ENCODE peak calls at places on chromosomes 2 and 18, in nine cellular contexts. K is right cardiac atrium, Z is fibroblast of pulmonary artery, L is Karpas-422, V is skeletal muscle cell, H is cardiac fibroblast, E is uterus, S is lower lobe of right lung, T is small intestine. W is an unnamed sample.

GRCh38 chr2:241904011-241904718 is 34.6 kb downstream of the RTP5 start:
- DNase-seq in K (no peak), Z (no peak), L (no peak), V (no peak), H (no peak), E (no peak), S (peak), T (no peak), W (no peak)

GRCh38 chr18:250685-251084 is 17.2 kb downstream of the THOC1 start:
- DNase-seq in K (no peak), Z (peak), L (no peak), V (no peak), H (no peak), E (no peak), S (no peak), T (no peak), W (no peak)

GRCh38 chr18:26931659-26932058 is 66.2 kb upstream of the AQP4 start:
- DNase-seq in K (no peak), Z (no peak), L (no peak), V (no peak), H (no peak), E (no peak), S (no peak), T (no peak), W (no peak)

GRCh38 chr2:70685771-70686171 is 82.2 kb downstream of the ADD2 start:
- DNase-seq in K (no peak), Z (no peak), L (no peak), V (no peak), H (no peak), E (no peak), S (no peak), T (no peak), W (no peak)

GRCh38 chr2:27545348-27546141 is 37.3 kb upstream of the ZNF512 start:
- DNase-seq in K (no peak), Z (no peak), L (peak), V (no peak), H (no peak), E (no peak), S (no peak), T (no peak), W (no peak)

GRCh38 chr2:209334188-209335017 is 89.4 kb upstream of the MAP2 start:
- DNase-seq in K (peak), Z (peak), L (peak), V (no peak), H (peak), E (peak), S (peak), T (peak), W (no peak)

GRCh38 chr2:105879106-105879797 is 134.5 kb downstream of the NCK2 start:
- DNase-seq in K (no peak), Z (no peak), L (no peak), V (no peak), H (no peak), E (no peak), S (no peak), T (peak), W (no peak)

GRCh38 chr2:15259356-15259756 is 301.8 kb downstream of the NBAS start:
- DNase-seq in K (no peak), Z (no peak), L (no peak), V (no peak), H (no peak), E (no peak), S (no peak), T (no peak), W (no peak)

GRCh38 chr2:180000434-180000833 is 6.7 kb downstream of the CWC22 start:
- DNase-seq in K (no peak), Z (peak), L (no peak), V (no peak), H (peak), E (no peak), S (no peak), T (no peak), W (no peak)

GRCh38 chr2:121348128-121348740 is 63.2 kb upstream of the TFCP2L1 start:
- DNase-seq in K (no peak), Z (no peak), L (no peak), V (no peak), H (no peak), E (no peak), S (no peak), T (no peak), W (no peak)

DNA sequence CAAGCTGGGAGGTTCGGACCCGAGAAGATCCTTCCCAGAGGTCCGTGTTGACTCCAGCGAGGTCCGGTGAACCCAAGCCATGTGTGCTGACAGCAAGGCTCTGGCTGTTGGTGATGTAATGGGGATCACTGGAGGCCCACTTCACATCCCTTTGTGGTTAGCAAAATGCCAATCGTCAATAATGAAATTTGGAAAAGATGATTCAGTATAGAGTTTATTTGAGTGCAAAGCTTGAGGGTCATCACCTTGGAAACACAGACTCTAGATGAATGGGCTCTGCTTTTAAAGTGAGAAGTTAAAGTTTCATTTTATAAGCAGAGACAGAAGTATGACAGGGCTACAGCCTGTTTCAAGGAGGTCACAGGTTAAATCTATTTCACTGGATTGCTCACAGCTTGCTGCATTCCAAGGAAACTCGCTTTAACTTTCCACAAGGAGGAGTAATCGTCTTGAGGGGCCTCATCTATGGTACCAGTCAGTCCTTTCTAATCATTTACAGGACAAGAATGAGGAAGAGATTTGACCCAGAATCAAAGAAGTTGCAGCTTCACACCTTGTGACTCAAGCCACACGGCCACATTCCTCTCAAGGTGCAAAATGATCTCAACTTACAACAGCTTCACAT is 140.5 kb downstream of the TPO start:
- DNase-seq in K (no peak), Z (peak), L (no peak), V (peak), H (peak), E (peak), S (no peak), T (no peak), W (no peak)
- H3K4me3 ChIP-seq in K (no peak), Z (no peak), L (no peak), V (no peak), H (no peak), E (no peak), S (no peak), T (no peak), W (no peak)

GRCh38 chr2:100321181-100321880 is 970 bp downstream of the LONRF2 start:
- DNase-seq in K (peak), Z (peak), L (no peak), V (no peak), H (peak), E (peak), S (peak), T (peak), W (no peak)

GRCh38 chr2:100320547-100321180 is 1.6 kb downstream of the LONRF2 start:
- DNase-seq in K (no peak), Z (peak), L (no peak), V (no peak), H (no peak), E (no peak), S (no peak), T (peak), W (no peak)

GRCh38 chr2:100327742-100328141 is 5.4 kb upstream of the LONRF2 start:
- DNase-seq in K (no peak), Z (no peak), L (no peak), V (no peak), H (no peak), E (no peak), S (no peak), T (no peak), W (no peak)

GRCh38 chr2:100317634-100318033 is 4.7 kb downstream of the LONRF2 start:
- DNase-seq in K (no peak), Z (no peak), L (no peak), V (no peak), H (no peak), E (no peak), S (no peak), T (no peak), W (no peak)

DNA sequence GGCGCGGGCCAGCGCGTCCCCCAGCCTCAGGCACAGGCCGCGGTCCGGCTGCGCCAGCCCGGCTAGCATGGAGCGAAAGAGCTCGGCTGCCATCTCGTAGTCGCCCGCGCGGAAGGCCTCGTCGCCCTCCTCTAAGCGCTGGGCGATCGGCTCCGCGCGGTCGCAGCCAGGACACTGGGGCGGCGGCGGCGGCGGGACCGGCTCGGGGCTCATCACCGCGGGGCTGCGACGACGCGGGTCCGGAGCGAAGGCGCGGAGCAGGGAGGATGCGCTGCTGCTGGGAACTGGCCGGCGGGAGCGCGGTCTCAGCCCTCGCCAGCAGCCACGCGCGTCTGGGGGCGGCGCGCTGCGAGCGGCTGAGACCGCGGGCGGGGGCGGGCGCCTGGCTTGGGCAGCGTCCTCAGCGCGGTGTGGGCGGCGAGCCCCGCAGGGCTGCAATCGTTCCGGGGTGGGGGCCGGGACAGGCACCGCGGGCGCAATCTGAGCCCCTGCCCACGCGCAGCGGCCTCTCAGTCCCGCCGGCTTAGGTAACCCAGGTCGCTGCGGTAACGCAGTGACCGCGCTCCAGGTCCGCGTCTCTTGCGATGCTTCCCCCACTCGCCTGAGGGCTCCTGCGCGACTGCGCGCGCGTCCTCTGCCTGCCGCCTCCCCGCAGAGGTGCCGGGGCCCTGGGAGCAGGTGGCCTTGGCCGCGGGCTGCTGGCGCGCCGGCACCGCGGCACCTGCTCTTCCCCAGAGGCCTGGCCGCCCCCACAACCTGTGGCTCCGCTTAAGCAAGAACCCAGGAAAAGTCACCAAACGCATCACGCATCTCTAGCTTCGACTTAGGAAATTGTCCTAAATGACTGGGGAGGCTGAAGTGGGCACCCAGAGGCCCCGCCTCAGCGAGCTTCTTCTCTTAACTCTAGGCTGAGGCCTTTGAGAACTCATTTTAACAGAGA is at the start of gene LONRF2:
- DNase-seq in K (peak), Z (no peak), L (no peak), V (no peak), H (peak), E (peak), S (peak), T (peak), W (peak)
- H3K4me3 ChIP-seq in K (peak), Z (peak), L (no peak), V (peak), H (peak), E (peak), S (peak), T (no peak), W (peak)

GRCh38 chr18:76547306-76547705 is 52.3 kb upstream of the ZNF516 start:
- DNase-seq in K (no peak), Z (no peak), L (no peak), V (no peak), H (no peak), E (no peak), S (no peak), T (no peak), W (no peak)

GRCh38 chr18:76546282-76546572 is 51.2 kb upstream of the ZNF516 start:
- DNase-seq in K (no peak), Z (no peak), L (no peak), V (no peak), H (no peak), E (no peak), S (no peak), T (no peak), W (no peak)

GRCh38 chr18:76544511-76545350 is 49.7 kb upstream of the ZNF516 start:
- DNase-seq in K (no peak), Z (no peak), L (no peak), V (no peak), H (no peak), E (no peak), S (no peak), T (no peak), W (no peak)

GRCh38 chr18:76548541-76548940 is 53.5 kb upstream of the ZNF516 start:
- DNase-seq in K (no peak), Z (no peak), L (no peak), V (no peak), H (no peak), E (no peak), S (no peak), T (no peak), W (no peak)

DNA sequence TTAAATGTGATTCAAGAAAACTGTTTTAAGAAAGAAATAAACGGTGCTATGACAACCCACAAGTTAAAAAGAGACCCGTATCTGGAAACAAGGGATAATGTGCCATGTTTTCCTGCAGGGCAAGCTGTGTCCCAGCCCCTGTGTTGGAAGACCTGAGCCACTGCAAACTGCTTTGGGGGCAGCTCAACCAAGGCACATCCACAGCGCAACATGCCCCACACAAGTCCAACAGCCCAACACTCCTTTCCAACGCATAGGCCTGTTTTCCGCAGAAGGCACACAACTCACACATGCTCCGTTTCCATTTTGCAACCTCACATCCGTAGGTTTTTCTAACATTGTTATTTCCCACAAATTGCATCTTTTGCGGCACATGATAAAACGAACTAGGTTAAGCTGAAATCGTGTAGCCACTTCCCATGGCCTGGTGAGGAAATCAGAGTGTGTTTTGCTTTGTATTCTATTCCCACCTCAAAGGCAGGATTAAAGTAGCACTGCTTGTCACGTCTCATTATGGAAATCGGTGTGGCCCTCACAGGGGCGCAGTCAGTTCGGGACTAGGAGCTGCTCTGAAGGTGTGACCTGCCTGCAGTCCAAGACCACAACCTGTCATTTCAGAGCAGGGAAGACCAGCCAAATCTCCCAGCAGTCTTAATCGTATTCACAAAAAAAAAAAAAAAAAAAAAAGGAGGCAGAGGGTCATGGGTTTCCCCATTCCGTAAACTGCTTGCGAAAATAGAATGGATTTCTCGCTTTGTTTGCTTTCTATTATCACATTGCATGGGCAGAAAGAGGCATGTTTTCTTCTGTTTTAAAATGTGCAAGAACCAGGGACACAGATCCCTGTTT is 50.6 kb upstream of the ZNF516 start:
- DNase-seq in K (no peak), Z (no peak), L (no peak), V (no peak), H (peak), E (no peak), S (no peak), T (no peak), W (no peak)
- H3K4me3 ChIP-seq in K (no peak), Z (no peak), L (no peak), V (no peak), H (no peak), E (no peak), S (no peak), T (no peak), W (no peak)

GRCh38 chr2:26175191-26175715 is 2.4 kb downstream of the GAREM2 start:
- DNase-seq in K (no peak), Z (no peak), L (no peak), V (no peak), H (no peak), E (no peak), S (no peak), T (no peak), W (no peak)

GRCh38 chr2:26172189-26172865 is 561 bp upstream of the GAREM2 start:
- DNase-seq in K (no peak), Z (no peak), L (no peak), V (no peak), H (no peak), E (no peak), S (no peak), T (no peak), W (no peak)

GRCh38 chr2:26174691-26175181 is 1.8 kb downstream of the GAREM2 start:
- DNase-seq in K (no peak), Z (no peak), L (no peak), V (no peak), H (no peak), E (no peak), S (no peak), T (no peak), W (no peak)

GRCh38 chr2:26172866-26173595 is at the start of gene GAREM2:
- DNase-seq in K (no peak), Z (no peak), L (no peak), V (no peak), H (no peak), E (no peak), S (no peak), T (no peak), W (no peak)

GRCh38 chr2:26173596-26174482 is 951 bp downstream of the GAREM2 start:
- DNase-seq in K (no peak), Z (no peak), L (no peak), V (no peak), H (no peak), E (no peak), S (no peak), T (no peak), W (no peak)
- H3K4me3 ChIP-seq in K (peak), Z (no peak), L (no peak), V (peak), H (no peak), E (no peak), S (peak), T (peak), W (no peak)

GRCh38 chr18:51123936-51124486 is 73.5 kb downstream of the MEX3C start:
- DNase-seq in K (no peak), Z (no peak), L (no peak), V (no peak), H (no peak), E (no peak), S (no peak), T (no peak), W (no peak)
- H3K4me3 ChIP-seq in K (no peak), Z (no peak), L (no peak), V (no peak), H (no peak), E (no peak), S (no peak), T (no peak), W (no peak)

GRCh38 chr2:62573137-62573731 is 67.2 kb upstream of the TMEM17 start:
- DNase-seq in K (no peak), Z (peak), L (no peak), V (no peak), H (peak), E (no peak), S (no peak), T (no peak), W (no peak)

GRCh38 chr2:62568983-62569837 is 63.2 kb upstream of the TMEM17 start:
- DNase-seq in K (no peak), Z (no peak), L (no peak), V (no peak), H (peak), E (no peak), S (no peak), T (peak), W (no peak)

GRCh38 chr2:62568074-62568473 is 62.1 kb upstream of the TMEM17 start:
- DNase-seq in K (no peak), Z (no peak), L (no peak), V (no peak), H (peak), E (no peak), S (no peak), T (no peak), W (no peak)

GRCh38 chr2:62569907-62570793 is 64.2 kb upstream of the TMEM17 start:
- DNase-seq in K (no peak), Z (no peak), L (no peak), V (no peak), H (no peak), E (no peak), S (no peak), T (peak), W (no peak)

DNA sequence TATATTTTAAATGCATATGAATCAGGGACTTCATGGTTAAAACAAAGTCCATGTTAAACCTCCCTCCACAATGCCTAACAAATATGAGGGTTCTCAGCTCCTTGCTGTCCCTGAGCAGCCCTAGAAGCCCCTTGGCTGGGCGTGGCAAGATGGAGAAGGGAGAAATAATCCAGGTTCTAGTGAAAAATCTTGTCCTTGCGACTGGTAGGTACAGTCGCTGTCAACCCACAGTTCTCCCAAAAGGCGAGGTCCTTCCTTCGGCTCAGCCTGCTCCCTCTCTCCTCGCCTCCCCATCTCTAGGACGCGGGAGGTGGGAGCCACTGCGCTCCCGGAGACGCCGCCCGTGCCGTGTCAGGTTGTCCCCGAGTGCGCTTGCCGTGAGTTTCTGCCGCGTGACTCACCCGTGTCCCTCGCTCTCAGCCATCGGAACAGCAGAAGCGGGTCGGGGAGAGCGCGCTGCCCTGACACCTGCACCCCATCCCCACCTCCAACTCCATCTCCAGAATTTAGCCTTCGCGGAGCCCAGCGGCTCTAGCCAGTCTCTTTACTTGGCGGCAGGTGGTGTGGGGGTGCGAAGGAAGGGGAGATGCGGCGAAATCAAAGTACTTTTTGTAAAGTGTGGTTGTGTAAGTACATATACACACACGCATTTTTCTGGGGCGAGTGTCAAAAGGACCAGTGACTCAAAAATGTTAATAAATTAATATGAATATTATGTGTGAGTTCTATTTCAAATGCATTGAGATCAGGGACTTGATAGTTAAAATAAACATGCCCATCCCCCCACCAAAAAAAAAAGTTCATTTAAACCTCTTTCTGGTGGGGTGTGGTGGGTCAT is 65.1 kb upstream of the TMEM17 start:
- DNase-seq in K (peak), Z (no peak), L (no peak), V (no peak), H (no peak), E (peak), S (peak), T (peak), W (no peak)
- H3K4me3 ChIP-seq in K (peak), Z (peak), L (no peak), V (peak), H (peak), E (no peak), S (peak), T (no peak), W (no peak)

W was measured in aorta.